ENCODE peak calls at places on chromosomes 12 and 14, in nine cellular contexts. Y, U, A, P, C, X, I, T and O are unnamed samples.

GRCh38 chr12:26576266-26576665 is 256.7 kb downstream of the ITPR2 start:
- DNase-seq in Y (no peak), U (no peak), A (no peak), P (no peak), C (no peak), X (no peak), I (no peak), T (no peak), O (no peak)

GRCh38 chr14:66043921-66044320 is 442.2 kb upstream of the CCDC196 start:
- DNase-seq in Y (no peak), U (no peak), A (no peak), P (peak), C (no peak), X (no peak), I (no peak), T (no peak), O (no peak)

GRCh38 chr12:14394317-14395058 is 29.0 kb downstream of the ATF7IP start:
- DNase-seq in Y (peak), U (peak), A (no peak), P (peak), C (no peak), X (peak), I (peak), T (peak), O (peak)

GRCh38 chr12:76688001-76688400 is 75.9 kb upstream of the ZDHHC17 start:
- DNase-seq in Y (peak), U (no peak), A (no peak), P (no peak), C (no peak), X (no peak), I (no peak), T (no peak), O (no peak)

GRCh38 chr12:129075451-129076208 is 222.4 kb downstream of the GLT1D1 start:
- DNase-seq in Y (no peak), U (no peak), A (no peak), P (no peak), C (no peak), X (no peak), I (peak), T (no peak), O (no peak)

GRCh38 chr12:93154096-93154728 is 223.5 kb upstream of the NUDT4 start:
- DNase-seq in Y (no peak), U (no peak), A (no peak), P (no peak), C (no peak), X (no peak), I (no peak), T (no peak), O (no peak)

GRCh38 chr12:107320929-107321618 is 227.7 kb upstream of the CRY1 start:
- DNase-seq in Y (peak), U (peak), A (no peak), P (peak), C (no peak), X (no peak), I (peak), T (no peak), O (no peak)

GRCh38 chr14:67883717-67884116 is 64.1 kb downstream of the RAD51B start:
- DNase-seq in Y (peak), U (no peak), A (no peak), P (peak), C (no peak), X (peak), I (no peak), T (no peak), O (no peak)

GRCh38 chr14:29126361-29126760 is 359.8 kb downstream of the FOXG1 start:
- DNase-seq in Y (peak), U (no peak), A (no peak), P (no peak), C (no peak), X (no peak), I (no peak), T (no peak), O (no peak)

GRCh38 chr14:71481215-71481614 is 451.0 kb upstream of the RGS6 start:
- DNase-seq in Y (no peak), U (no peak), A (no peak), P (no peak), C (no peak), X (no peak), I (no peak), T (no peak), O (no peak)

GRCh38 chr12:12182926-12183325 is 83.9 kb downstream of the LRP6 start:
- DNase-seq in Y (peak), U (no peak), A (no peak), P (no peak), C (no peak), X (no peak), I (no peak), T (no peak), O (no peak)

GRCh38 chr12:2575245-2575644 is 219.5 kb upstream of the FKBP4 start:
- DNase-seq in Y (no peak), U (no peak), A (no peak), P (no peak), C (no peak), X (peak), I (no peak), T (no peak), O (no peak)

GRCh38 chr12:131112016-131112415 is 158.3 kb downstream of the ADGRD1 start:
- DNase-seq in Y (no peak), U (no peak), A (no peak), P (peak), C (no peak), X (no peak), I (no peak), T (no peak), O (no peak)

GRCh38 chr12:5258966-5259365 is 172.9 kb upstream of the NTF3 start:
- DNase-seq in Y (no peak), U (no peak), A (no peak), P (no peak), C (no peak), X (no peak), I (no peak), T (no peak), O (no peak)

GRCh38 chr14:50512463-50512862 is 19.9 kb downstream of the MAP4K5 start:
- DNase-seq in Y (no peak), U (no peak), A (no peak), P (no peak), C (no peak), X (no peak), I (no peak), T (no peak), O (no peak)

DNA sequence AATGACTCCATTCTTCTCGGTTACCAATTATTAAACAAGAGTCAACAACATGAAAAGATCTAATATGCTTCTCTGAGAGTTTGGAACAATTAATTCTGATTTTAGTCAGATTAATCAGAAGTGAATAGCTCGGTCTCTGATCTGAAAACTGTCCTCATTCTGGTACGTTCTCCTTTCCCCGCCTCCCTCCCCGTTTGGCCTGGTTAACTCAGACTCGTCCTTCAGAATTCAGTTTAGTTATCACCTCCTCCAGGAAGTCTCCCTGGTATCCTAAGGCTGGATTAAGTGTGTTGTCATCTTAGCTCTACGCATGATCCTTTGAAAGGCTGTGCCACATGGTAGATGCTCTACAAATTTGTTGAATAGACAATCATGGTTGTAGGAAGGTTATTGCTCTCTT is 22.2 kb downstream of the MAP4K5 start:
- DNase-seq in Y (no peak), U (no peak), A (no peak), P (no peak), C (no peak), X (no peak), I (no peak), T (no peak), O (no peak)
- TF ChIP-seq CTCF in Y (no peak), U (no peak), A (no peak), P (no peak), C (no peak), X (no peak), I (no peak), T (no peak), O (no peak)

DNA sequence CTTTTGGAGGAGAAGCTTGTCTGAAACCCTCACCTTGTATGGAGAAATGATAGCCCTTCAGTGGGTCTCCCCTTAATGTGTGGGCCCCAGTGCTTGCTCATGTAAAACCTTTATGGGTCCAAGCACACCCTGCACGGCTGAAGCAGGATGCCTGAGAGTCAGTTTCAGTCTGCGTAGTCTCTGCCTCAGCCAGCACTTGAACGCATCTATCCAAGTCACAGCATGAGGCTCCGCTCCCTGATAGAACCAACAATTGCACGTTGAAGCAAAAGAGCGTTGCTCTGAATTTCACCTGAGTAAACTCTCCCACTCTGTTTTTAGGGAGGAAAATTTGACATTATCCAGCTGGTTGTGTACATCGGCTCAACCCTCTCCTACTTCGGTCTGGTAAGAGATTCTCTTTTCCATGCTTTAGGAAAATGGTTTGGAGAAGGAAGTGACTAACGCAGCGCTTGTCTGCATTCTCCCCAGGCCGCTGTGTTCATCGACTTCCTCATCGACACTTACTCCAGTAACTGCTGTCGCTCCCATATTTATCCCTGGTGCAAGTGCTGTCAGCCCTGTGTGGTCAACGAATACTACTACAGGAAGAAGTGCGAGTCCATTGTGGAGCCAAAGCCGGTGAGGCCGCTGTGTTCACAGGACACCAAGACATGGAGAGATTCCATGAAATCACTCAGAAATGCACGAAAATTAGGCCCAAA is 33.0 kb upstream of the P2RX4 start:
- DNase-seq in Y (no peak), U (no peak), A (no peak), P (no peak), C (no peak), X (no peak), I (no peak), T (no peak), O (no peak)
- TF ChIP-seq CTCF in Y (no peak), U (no peak), A (no peak), P (no peak), C (no peak), X (no peak), I (no peak), T (no peak), O (no peak)

GRCh38 chr12:21773263-21773741 is 1.2 kb downstream of the KCNJ8 start:
- DNase-seq in Y (peak), U (no peak), A (no peak), P (peak), C (no peak), X (no peak), I (peak), T (peak), O (no peak)
- TF ChIP-seq CTCF in Y (peak), U (no peak), A (no peak), P (peak), C (no peak), X (no peak), I (peak), T (peak), O (peak)

DNA sequence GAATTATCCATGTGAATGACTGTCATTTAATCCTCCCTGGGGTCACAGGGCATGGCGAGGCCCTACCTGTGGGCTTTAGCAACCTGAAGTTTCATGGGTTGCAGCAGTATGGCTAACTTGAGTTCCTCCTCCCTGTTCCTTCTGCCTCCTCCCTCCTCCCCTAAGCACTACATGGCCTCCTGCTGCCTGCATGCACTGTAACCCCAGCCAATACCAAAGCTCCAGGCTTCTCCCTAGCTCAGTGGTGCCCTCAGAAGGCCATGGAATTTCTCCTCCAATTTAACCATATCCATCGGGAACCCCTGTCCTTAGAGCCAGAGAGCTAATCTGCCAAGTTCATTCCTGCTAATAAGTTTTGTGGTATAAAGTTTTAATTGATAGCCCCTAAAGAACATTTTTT is 95.1 kb downstream of the NT5DC3 start:
- DNase-seq in Y (no peak), U (no peak), A (no peak), P (no peak), C (no peak), X (no peak), I (no peak), T (no peak), O (no peak)
- TF ChIP-seq CTCF in Y (no peak), U (no peak), A (no peak), P (no peak), C (no peak), X (no peak), I (no peak), T (no peak), O (no peak)

DNA sequence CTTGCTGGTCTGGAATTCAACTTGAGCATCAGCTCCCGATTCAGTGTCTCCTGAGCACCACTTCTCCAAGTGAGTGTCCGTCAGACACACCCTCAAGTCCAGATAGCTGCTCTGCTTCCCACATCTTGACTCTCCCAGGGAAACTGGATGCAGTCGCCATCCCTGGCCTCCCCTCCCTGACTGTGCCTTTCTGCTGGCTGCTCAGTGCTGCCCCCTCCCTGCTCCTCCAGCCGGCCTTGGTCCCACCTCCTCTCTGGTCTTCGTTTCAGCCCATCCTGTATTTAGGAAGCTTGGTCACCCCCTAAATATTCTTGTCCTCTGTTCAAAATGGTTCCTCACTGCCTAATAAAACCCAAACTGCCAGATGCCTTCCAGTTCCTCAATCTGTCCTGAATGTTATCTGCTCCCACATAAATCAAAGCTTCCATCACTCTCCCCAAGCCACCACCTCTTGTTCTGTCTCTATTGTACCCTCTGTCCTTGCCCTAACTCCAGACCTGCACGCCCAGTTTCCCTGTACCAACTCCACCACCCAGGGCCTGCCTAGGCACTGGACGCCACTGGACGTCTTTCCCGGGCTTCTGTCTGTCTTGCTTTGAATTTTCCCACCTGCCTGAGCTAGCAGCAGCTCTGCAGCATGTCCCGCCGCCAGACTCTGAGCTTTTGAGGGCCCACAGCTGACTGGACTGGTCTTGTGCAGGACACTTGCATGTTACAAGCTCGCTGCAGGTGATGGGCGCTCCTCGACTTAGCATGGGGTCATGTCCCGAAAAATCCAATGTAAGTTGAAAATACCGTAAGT is 33.8 kb downstream of the CCDC92 start:
- DNase-seq in Y (no peak), U (no peak), A (no peak), P (no peak), C (no peak), X (no peak), I (peak), T (no peak), O (no peak)
- TF ChIP-seq CTCF in Y (peak), U (no peak), A (no peak), P (peak), C (no peak), X (peak), I (peak), T (no peak), O (peak)

GRCh38 chr14:95260537-95261440 is 58.9 kb downstream of the CLMN start:
- DNase-seq in Y (peak), U (no peak), A (no peak), P (peak), C (peak), X (no peak), I (no peak), T (no peak), O (peak)
- TF ChIP-seq CTCF in Y (no peak), U (no peak), A (no peak), P (no peak), C (no peak), X (no peak), I (no peak), T (no peak), O (no peak)

DNA sequence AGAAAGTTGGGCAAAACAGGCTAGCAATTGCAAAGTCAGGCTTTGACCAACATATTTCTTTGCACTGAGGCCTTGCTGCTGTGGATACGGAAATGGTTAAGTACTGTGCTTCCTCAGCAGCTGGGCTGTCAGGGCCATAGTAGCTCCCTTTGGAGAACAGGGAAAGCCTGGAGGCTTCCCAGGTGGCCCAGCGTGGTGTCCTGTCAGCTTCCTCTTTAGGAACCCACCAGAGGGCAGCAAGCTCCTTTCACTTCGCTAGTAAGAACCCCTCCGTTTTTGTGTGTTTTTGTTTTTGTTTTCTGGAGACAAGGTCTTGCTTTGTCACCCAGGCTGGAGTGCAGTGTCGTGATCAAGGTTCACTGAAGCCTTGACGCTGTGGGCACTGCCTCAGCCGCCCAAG is 1.7 kb upstream of the CFAP251 start:
- DNase-seq in Y (peak), U (no peak), A (no peak), P (no peak), C (no peak), X (no peak), I (peak), T (no peak), O (no peak)
- TF ChIP-seq CTCF in Y (peak), U (no peak), A (no peak), P (peak), C (no peak), X (no peak), I (peak), T (peak), O (peak)

GRCh38 chr14:60332046-60332399 is 83.0 kb downstream of the PPM1A start:
- DNase-seq in Y (no peak), U (no peak), A (no peak), P (no peak), C (no peak), X (no peak), I (no peak), T (no peak), O (no peak)
- TF ChIP-seq CTCF in Y (no peak), U (peak), A (peak), P (no peak), C (no peak), X (no peak), I (no peak), T (no peak), O (no peak)

GRCh38 chr12:7162691-7163114 is 26.8 kb upstream of the PEX5 start:
- DNase-seq in Y (no peak), U (no peak), A (no peak), P (peak), C (no peak), X (no peak), I (peak), T (no peak), O (peak)
- TF ChIP-seq CTCF in Y (peak), U (no peak), A (peak), P (peak), C (peak), X (peak), I (peak), T (peak), O (peak)